ENCODE peak calls at places on chromosomes 12 and 14, in seven cellular contexts. G is HepG2, P is GM12891, R is HL-60, S is H1, K is suprapubic skin, Z is K562. N is an unnamed sample.

GRCh38 chr12:75738486-75738885 is 227.1 kb upstream of the KRR1 start:
- DNase-seq in G (no peak), P (peak), R (no peak), S (no peak), K (no peak), Z (no peak), N (no peak)

GRCh38 chr14:97281741-97282140 is 484.6 kb downstream of the VRK1 start:
- DNase-seq in G (no peak), P (no peak), R (no peak), S (no peak), K (no peak), Z (no peak), N (no peak)

GRCh38 chr12:123478762-123479161 is 20.8 kb downstream of the SNRNP35 start:
- DNase-seq in G (no peak), P (no peak), R (no peak), S (no peak), K (no peak), Z (no peak), N (no peak)

GRCh38 chr12:90292183-90292582 is 583.5 kb upstream of the ATP2B1 start:
- DNase-seq in G (no peak), P (no peak), R (no peak), S (no peak), K (no peak), Z (no peak), N (no peak)

GRCh38 chr12:48979602-48980388 is 1.7 kb downstream of the WNT1 start:
- DNase-seq in G (no peak), P (no peak), R (no peak), S (no peak), K (no peak), Z (no peak), N (no peak)

GRCh38 chr14:65229431-65230286 is 127.3 kb upstream of the MAX start:
- DNase-seq in G (peak), P (peak), R (no peak), S (no peak), K (peak), Z (peak), N (no peak)

GRCh38 chr12:64610092-64610659 is at the start of gene RASSF3:
- DNase-seq in G (peak), P (peak), R (peak), S (no peak), K (peak), Z (peak), N (no peak)

GRCh38 chr12:62224601-62225000 is 35.6 kb upstream of the USP15 start:
- DNase-seq in G (no peak), P (no peak), R (no peak), S (no peak), K (no peak), Z (no peak), N (no peak)

GRCh38 chr12:128388461-128388921 is 121.5 kb downstream of the TMEM132C start:
- DNase-seq in G (no peak), P (no peak), R (no peak), S (no peak), K (no peak), Z (no peak), N (no peak)

GRCh38 chr12:120332523-120332922 is 4.9 kb upstream of the PLA2G1B start:
- DNase-seq in G (no peak), P (no peak), R (no peak), S (no peak), K (no peak), Z (no peak), N (no peak)
- TF ChIP-seq POLR2AphosphoS5 in G (no peak), P (no peak), R (no peak), S (no peak), K (no peak), Z (no peak), N (no peak)

DNA sequence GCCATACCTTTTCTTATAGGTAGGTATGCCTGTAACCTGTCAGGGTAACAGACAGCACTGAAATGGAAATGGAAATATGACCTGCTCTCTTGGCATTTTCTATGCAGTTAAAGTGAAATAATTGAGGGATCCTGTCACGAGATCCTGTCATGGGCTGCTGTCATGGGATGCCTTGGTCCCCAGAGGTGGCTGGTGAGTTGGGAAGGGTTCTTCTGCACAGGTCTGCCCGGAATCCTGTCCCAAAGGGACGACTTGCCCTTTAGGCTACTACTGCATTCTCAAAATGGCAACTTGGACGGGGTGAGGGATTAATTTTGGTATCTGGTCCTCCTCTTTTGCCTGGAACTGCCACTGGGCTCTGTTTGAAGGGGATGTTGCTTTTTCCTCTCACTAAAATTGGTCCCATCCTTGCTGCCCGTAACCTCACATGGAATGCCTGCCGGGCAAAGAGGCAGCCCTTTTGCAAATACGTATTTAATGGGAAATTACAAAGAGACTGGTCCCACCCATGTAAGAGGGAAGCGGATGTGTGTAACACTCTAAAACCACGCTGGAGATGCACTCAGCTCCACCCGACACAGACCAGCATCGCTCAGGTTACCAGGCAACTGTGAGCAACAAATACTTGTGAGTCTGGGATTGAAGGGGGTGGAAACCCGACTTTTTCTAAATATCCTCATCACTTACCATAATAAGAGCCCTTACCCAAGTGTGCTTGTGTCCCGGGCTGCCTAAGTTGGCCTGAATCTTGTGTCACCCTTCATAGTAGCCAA is 47.5 kb downstream of the ELK3 start:
- DNase-seq in G (no peak), P (no peak), R (no peak), S (no peak), K (peak), Z (no peak), N (no peak)
- TF ChIP-seq POLR2AphosphoS5 in G (no peak), P (no peak), R (no peak), S (no peak), K (no peak), Z (no peak), N (peak)

GRCh38 chr12:104352106-104352713 is 48.7 kb downstream of the EID3 start:
- DNase-seq in G (no peak), P (no peak), R (no peak), S (no peak), K (no peak), Z (no peak), N (peak)
- TF ChIP-seq POLR2AphosphoS5 in G (no peak), P (no peak), R (no peak), S (no peak), K (no peak), Z (no peak), N (no peak)

GRCh38 chr12:71430756-71431155 is 8.8 kb upstream of the LGR5 start:
- DNase-seq in G (no peak), P (no peak), R (no peak), S (no peak), K (no peak), Z (no peak), N (no peak)

GRCh38 chr12:71426030-71426570 is 13.5 kb upstream of the LGR5 start:
- DNase-seq in G (no peak), P (no peak), R (no peak), S (no peak), K (no peak), Z (no peak), N (no peak)

GRCh38 chr12:71426648-71427047 is 12.9 kb upstream of the LGR5 start:
- DNase-seq in G (no peak), P (no peak), R (no peak), S (no peak), K (no peak), Z (no peak), N (no peak)

GRCh38 chr12:71421007-71421406 is 18.6 kb upstream of the LGR5 start:
- DNase-seq in G (no peak), P (no peak), R (no peak), S (no peak), K (no peak), Z (no peak), N (no peak)

DNA sequence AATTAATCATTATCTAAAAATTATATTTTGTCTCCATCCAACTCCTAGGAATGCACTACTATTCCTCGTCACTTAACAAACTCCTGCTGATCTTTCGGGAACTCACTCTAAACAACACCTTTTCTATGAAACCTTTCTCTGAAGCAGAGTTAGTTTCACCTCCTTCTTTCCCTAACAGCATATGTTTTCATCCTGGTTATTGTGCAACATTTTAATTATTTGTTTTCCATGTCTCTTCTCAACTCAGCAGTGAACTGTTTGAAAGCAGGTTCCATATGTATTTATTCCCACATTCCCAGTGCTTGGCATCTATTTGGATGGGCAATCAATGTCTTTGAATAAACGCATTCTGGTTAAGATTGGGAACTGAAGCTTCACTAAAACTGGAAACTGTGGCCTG is 14.0 kb upstream of the LGR5 start:
- DNase-seq in G (no peak), P (no peak), R (no peak), S (no peak), K (no peak), Z (no peak), N (no peak)
- TF ChIP-seq POLR2AphosphoS5 in G (no peak), P (no peak), R (no peak), S (no peak), K (no peak), Z (no peak), N (no peak)

DNA sequence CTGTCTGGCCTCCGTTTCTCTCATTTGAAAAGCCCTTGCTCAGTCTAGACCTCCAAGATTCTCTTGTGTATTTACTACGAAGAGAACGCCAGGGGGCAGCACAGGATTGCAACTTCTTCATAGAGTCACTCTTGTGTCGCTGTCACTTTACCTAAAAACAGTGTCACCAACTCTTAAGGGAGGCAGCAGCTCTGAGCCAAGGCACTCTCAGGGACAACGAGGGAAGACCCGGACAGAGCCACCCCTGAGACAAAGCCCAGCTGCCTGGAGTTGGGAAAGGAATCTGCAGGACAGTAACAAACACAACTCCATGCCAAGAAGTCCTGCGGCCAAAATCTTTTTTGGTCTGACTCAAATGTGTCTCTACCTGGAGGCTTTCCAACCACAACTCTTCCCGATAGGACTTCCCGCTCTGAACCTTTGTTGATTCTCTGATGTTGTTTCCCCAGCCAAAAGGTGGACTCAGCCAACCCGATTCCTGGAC is 9.6 kb upstream of the RPAP3 start:
- DNase-seq in G (peak), P (peak), R (peak), S (no peak), K (peak), Z (peak), N (peak)
- TF ChIP-seq POLR2AphosphoS5 in G (no peak), P (no peak), R (no peak), S (no peak), K (no peak), Z (no peak), N (peak)

DNA sequence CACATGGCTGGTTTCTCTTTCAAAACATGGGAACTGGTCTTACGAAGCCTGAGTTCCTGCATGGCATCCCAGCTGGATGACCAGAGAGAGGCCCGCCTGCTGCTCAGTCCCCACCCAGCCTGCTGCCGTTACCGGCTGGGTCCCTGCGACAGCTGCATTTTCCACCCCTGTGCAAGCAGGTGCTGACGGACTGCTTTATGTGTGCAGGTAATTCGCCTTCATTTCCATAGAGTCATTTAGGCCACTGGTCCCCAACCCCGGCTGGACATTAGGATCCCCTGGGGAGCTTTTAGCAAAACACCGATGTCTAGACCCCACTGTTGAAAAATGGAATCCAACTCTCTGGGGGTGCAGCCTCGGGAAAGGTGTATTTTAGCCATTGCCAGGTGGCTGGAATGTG is 51.9 kb downstream of the RBM19 start:
- DNase-seq in G (no peak), P (no peak), R (no peak), S (no peak), K (no peak), Z (no peak), N (no peak)
- TF ChIP-seq POLR2AphosphoS5 in G (no peak), P (no peak), R (no peak), S (no peak), K (no peak), Z (no peak), N (no peak)

GRCh38 chr14:102776761-102777710 is at the start of gene TRAF3:
- DNase-seq in G (no peak), P (peak), R (peak), S (no peak), K (no peak), Z (peak), N (no peak)
- TF ChIP-seq POLR2AphosphoS5 in G (no peak), P (no peak), R (no peak), S (no peak), K (no peak), Z (no peak), N (no peak)

DNA sequence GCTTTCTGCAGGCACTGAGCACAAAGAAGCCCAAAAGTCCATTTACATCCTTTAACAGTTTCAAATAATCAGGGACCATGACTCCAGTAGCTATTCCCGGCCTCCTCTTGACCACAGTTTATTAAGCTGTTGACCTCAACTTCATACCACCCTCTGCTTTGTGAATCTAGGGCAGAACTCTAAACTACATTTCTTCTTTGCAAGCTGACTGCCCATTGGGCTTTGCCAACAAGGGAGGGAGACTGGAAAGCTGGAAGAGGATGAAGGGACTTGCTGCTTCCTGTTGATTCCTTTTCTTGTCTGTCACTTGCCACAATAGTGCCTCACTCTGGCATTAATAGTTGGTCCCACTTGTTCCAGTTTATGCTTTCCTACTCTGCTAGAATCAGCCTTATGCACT is 2.7 kb downstream of the CGRRF1 start:
- DNase-seq in G (no peak), P (no peak), R (no peak), S (no peak), K (no peak), Z (no peak), N (no peak)
- TF ChIP-seq POLR2AphosphoS5 in G (no peak), P (no peak), R (no peak), S (no peak), K (no peak), Z (no peak), N (no peak)

GRCh38 chr12:104215638-104216297 is at the start of gene TXNRD1:
- DNase-seq in G (peak), P (peak), R (peak), S (peak), K (peak), Z (peak), N (peak)
- TF ChIP-seq POLR2AphosphoS5 in G (no peak), P (no peak), R (peak), S (peak), K (no peak), Z (no peak), N (peak)

N was measured in vagina.